ENCODE peak calls at places on chromosomes 11 and 22, in five cellular contexts. P is stimulated activated CD4-positive, alpha-beta T cell treated with anti-CD3 and anti-CD28 coated beads, Interleukin-15, amount 100 ng/mL, for 24 hours; R is heart right ventricle; K is SJSA1; B is ACHN. T is an unnamed sample.

GRCh38 chr22:41910050-41910598 is 4.8 kb downstream of the SHISA8 start:
- DNase-seq in B (no peak), P (no peak), R (no peak), K (no peak), T (no peak)

GRCh38 chr11:126111458-126112116 is 48.9 kb upstream of the CDON start:
- DNase-seq in P (no peak), R (peak), K (no peak), B (no peak), T (no peak)

GRCh38 chr11:67435727-67436458 is 1.6 kb downstream of the PTPRCAP start:
- DNase-seq in K (no peak), R (no peak), B (no peak), P (no peak), T (no peak)

GRCh38 chr11:1628506-1629325 is 859 bp upstream of the KRTAP5-5 start:
- DNase-seq in P (peak), B (peak), R (peak), K (no peak), T (peak)

GRCh38 chr22:50678218-50678650 is 5.6 kb downstream of the SHANK3 start:
- DNase-seq in R (no peak), B (no peak), P (no peak), K (no peak), T (no peak)

GRCh38 chr11:103888541-103888951 is 147.9 kb upstream of the DDI1 start:
- DNase-seq in R (no peak), K (no peak), P (no peak), B (no peak), T (no peak)

GRCh38 chr22:41401781-41402648 is 20.3 kb downstream of the TEF start:
- DNase-seq in B (peak), K (peak), P (no peak), R (peak), T (peak)

GRCh38 chr22:38046070-38046748 is 11.0 kb upstream of the PICK1 start:
- DNase-seq in P (no peak), R (no peak), K (no peak), B (no peak), T (no peak)

GRCh38 chr11:78147807-78148206 is 8.4 kb upstream of the ALG8 start:
- DNase-seq in K (no peak), P (no peak), B (no peak), R (no peak), T (no peak)

GRCh38 chr11:27385245-27385644 is 22.2 kb upstream of the CCDC34 start:
- DNase-seq in R (no peak), P (no peak), B (peak), K (peak), T (peak)

GRCh38 chr11:64181506-64182411 is 4.2 kb upstream of the STIP1 start:
- DNase-seq in R (peak), K (peak), B (peak), P (peak), T (peak)

GRCh38 chr11:118921929-118922744 is 3.6 kb downstream of the BCL9L start:
- DNase-seq in R (peak), P (no peak), K (no peak), B (peak), T (peak)

GRCh38 chr22:19571207-19571795 is 47.1 kb upstream of the CLDN5 start:
- DNase-seq in B (no peak), P (no peak), K (no peak), R (no peak), T (peak)

T was measured in LHCN-M2.